ENCODE peak calls at places on chromosomes 12 and 14, in eight cellular contexts. S is uterus; U is COR-L47; F is T-helper 22 cell; E is stimulated activated CD4-positive, alpha-beta T cell treated with anti-CD3 and anti-CD28 coated beads, Interleukin-2, amount 100 ng/mL, for 24 hours; M is SK-N-SH; P is stimulated activated CD8-positive, alpha-beta memory T cell treated with anti-CD3 and anti-CD28 coated beads, Interleukin-7, amount 100 ng/mL, for 4 hours; I is activated CD4-positive, alpha-beta T cell treated with anti-CD3 and anti-CD28 coated beads, Interleukin-2, amount 50 U/mL, for 1 hour. R is an unnamed sample.

GRCh38 chr12:26711072-26711471 is 121.9 kb downstream of the ITPR2 start:
- DNase-seq in S (no peak), U (no peak), F (no peak), E (no peak), M (no peak), P (no peak), I (no peak), R (no peak)

GRCh38 chr12:57752668-57753000 is 524 bp upstream of the CDK4 start:
- DNase-seq in S (no peak), U (no peak), F (no peak), E (no peak), M (no peak), P (no peak), I (no peak), R (no peak)

GRCh38 chr12:25990495-25990894 is 32.0 kb downstream of the RASSF8 start:
- DNase-seq in S (no peak), U (no peak), F (no peak), E (no peak), M (no peak), P (no peak), I (no peak), R (no peak)

GRCh38 chr14:75442642-75443041 is 14.8 kb downstream of the JDP2 start:
- DNase-seq in S (no peak), U (no peak), F (no peak), E (no peak), M (no peak), P (no peak), I (no peak), R (no peak)

GRCh38 chr12:101642115-101643067 is 47.6 kb downstream of the MYBPC1 start:
- DNase-seq in S (no peak), U (no peak), F (no peak), E (peak; percentile 19), M (peak; percentile 14), P (no peak), I (no peak), R (peak; percentile 8)

GRCh38 chr14:105268736-105269354 is 20.5 kb downstream of the BTBD6 start:
- DNase-seq in S (no peak), U (no peak), F (no peak), E (no peak), M (no peak), P (no peak), I (no peak), R (no peak)

GRCh38 chr14:55454264-55455151 is 14.1 kb upstream of the TBPL2 start:
- DNase-seq in S (peak; percentile 40), U (peak; percentile 97), F (no peak), E (no peak), M (peak; percentile 79), P (no peak), I (no peak), R (no peak)

GRCh38 chr14:104553166-104554087 is 26.1 kb upstream of the C14orf180 start:
- DNase-seq in S (no peak), U (no peak), F (no peak), E (no peak), M (peak; percentile 21), P (no peak), I (no peak), R (no peak)

GRCh38 chr12:124440841-124441381 is 126.5 kb downstream of the NCOR2 start:
- DNase-seq in S (no peak), U (no peak), F (no peak), E (no peak), M (no peak), P (no peak), I (no peak), R (no peak)

GRCh38 chr12:1932264-1932777 is 13.9 kb upstream of the CACNA2D4 start:
- DNase-seq in S (peak; percentile 63), U (peak; percentile 7), F (no peak), E (no peak), M (peak; percentile 86), P (no peak), I (no peak), R (no peak)

GRCh38 chr12:40946612-40947194 is 241.4 kb upstream of the PDZRN4 start:
- DNase-seq in S (no peak), U (peak; percentile 12), F (no peak), E (no peak), M (peak; percentile 17), P (no peak), I (no peak), R (peak; percentile 3)

GRCh38 chr12:66144796-66145754 is 14.5 kb upstream of the LLPH start:
- DNase-seq in S (peak; percentile 26), U (no peak), F (no peak), E (no peak), M (peak; percentile 39), P (no peak), I (no peak), R (peak; percentile 32)

GRCh38 chr14:55107766-55108554 is 21.1 kb upstream of the LGALS3 start:
- DNase-seq in S (peak; percentile 93), U (no peak), F (peak; percentile 55), E (peak; percentile 33), M (no peak), P (no peak), I (peak; percentile 15), R (no peak)

GRCh38 chr14:94767321-94767878 is 2.5 kb downstream of the GSC start:
- DNase-seq in S (no peak), U (no peak), F (no peak), E (no peak), M (no peak), P (no peak), I (no peak), R (no peak)

GRCh38 chr12:68446896-68447806 is 115.0 kb upstream of the MDM1 start:
- DNase-seq in S (no peak), U (no peak), F (no peak), E (no peak), M (no peak), P (no peak), I (no peak), R (no peak)

GRCh38 chr12:38102197-38102596 is 214.4 kb upstream of the ALG10B start:
- DNase-seq in S (no peak), U (no peak), F (no peak), E (no peak), M (no peak), P (no peak), I (no peak), R (no peak)

GRCh38 chr12:100154472-100155247 is 12.0 kb upstream of the BLTP3B start:
- DNase-seq in S (peak; percentile 45), U (peak; percentile 51), F (peak; percentile 39), E (peak; percentile 83), M (peak; percentile 72), P (peak; percentile 50), I (peak; percentile 70), R (peak; percentile 54)

GRCh38 chr12:120466560-120467315 is 2.8 kb downstream of the SRSF9 start:
- DNase-seq in S (peak; percentile 34), U (peak; percentile 30), F (peak; percentile 8), E (peak; percentile 46), M (peak; percentile 16), P (peak; percentile 30), I (peak; percentile 51), R (no peak)

GRCh38 chr14:63852817-63853730 is at the start of gene SYNE2:
- DNase-seq in S (peak; percentile 79), U (peak; percentile 66), F (peak; percentile 66), E (peak; percentile 88), M (peak; percentile 93), P (peak; percentile 42), I (peak; percentile 83), R (peak; percentile 80)

GRCh38 chr14:78202976-78203375 is 32.8 kb downstream of the NRXN3 start:
- DNase-seq in S (no peak), U (peak; percentile 82), F (no peak), E (no peak), M (peak; percentile 17), P (no peak), I (no peak), R (no peak)

GRCh38 chr12:31230004-31230403 is 95.9 kb downstream of the SINHCAF start:
- DNase-seq in S (no peak), U (no peak), F (no peak), E (no peak), M (no peak), P (no peak), I (no peak), R (no peak)

GRCh38 chr12:89882051-89882450 is 173.4 kb upstream of the ATP2B1 start:
- DNase-seq in S (no peak), U (no peak), F (no peak), E (no peak), M (no peak), P (no peak), I (no peak), R (no peak)

GRCh38 chr12:99644629-99645028 is 2.9 kb upstream of the GARIN6 start:
- DNase-seq in S (no peak), U (no peak), F (no peak), E (no peak), M (no peak), P (no peak), I (no peak), R (no peak)

GRCh38 chr12:48997719-48998496 is 1.3 kb downstream of the DDN start:
- DNase-seq in S (no peak), U (no peak), F (no peak), E (peak; percentile 46), M (peak; percentile 90), P (no peak), I (no peak), R (no peak)

GRCh38 chr12:87085286-87085685 is 829.1 kb upstream of the MGAT4C start:
- DNase-seq in S (no peak), U (no peak), F (no peak), E (no peak), M (no peak), P (no peak), I (no peak), R (no peak)

GRCh38 chr12:124319368-124320050 is 24.6 kb downstream of the RFLNA start:
- DNase-seq in S (no peak), U (no peak), F (no peak), E (no peak), M (no peak), P (no peak), I (no peak), R (no peak)

GRCh38 chr12:3833670-3834310 is 39.4 kb downstream of the PARP11 start:
- DNase-seq in S (no peak), U (no peak), F (no peak), E (no peak), M (no peak), P (no peak), I (no peak), R (no peak)

GRCh38 chr14:24280797-24281460 is 9.5 kb upstream of the RABGGTA start:
- DNase-seq in S (no peak), U (no peak), F (no peak), E (no peak), M (no peak), P (no peak), I (no peak), R (no peak)

GRCh38 chr14:25237845-25238244 is 187.9 kb upstream of the STXBP6 start:
- DNase-seq in S (no peak), U (no peak), F (no peak), E (no peak), M (no peak), P (no peak), I (no peak), R (no peak)

GRCh38 chr14:53468876-53469275 is 315.8 kb upstream of the DDHD1 start:
- DNase-seq in S (no peak), U (no peak), F (no peak), E (no peak), M (no peak), P (no peak), I (no peak), R (no peak)

GRCh38 chr12:119949145-119949544 is 39.9 kb upstream of the BICDL1 start:
- DNase-seq in S (no peak), U (no peak), F (no peak), E (no peak), M (no peak), P (no peak), I (no peak), R (no peak)

GRCh38 chr12:57135939-57136338 is 7.7 kb downstream of the LRP1 start:
- DNase-seq in S (peak; percentile 90), U (no peak), F (no peak), E (no peak), M (peak; percentile 78), P (no peak), I (no peak), R (no peak)

GRCh38 chr14:54565236-54566151 is 1.4 kb upstream of the SAMD4A start:
- DNase-seq in S (peak; percentile 97), U (peak; percentile 56), F (peak; percentile 78), E (peak; percentile 75), M (peak; percentile 91), P (peak; percentile 74), I (peak; percentile 82), R (peak; percentile 71)

GRCh38 chr12:121538699-121539061 is 42.1 kb downstream of the KDM2B start:
- DNase-seq in S (no peak), U (no peak), F (no peak), E (peak; percentile 26), M (no peak), P (no peak), I (no peak), R (no peak)